ENCODE peak calls at places on chromosomes 7 and 10, in ten cellular contexts. D is GM23248, J is amygdala, A is activated T-cell treated with anti-CD3 and anti-CD28 coated beads for 48 hours, Z is mucosa of gallbladder, P is left cardiac atrium, G is GM19239, Q is naive B cell, B is HFF-Myc, K is SHP77. I is an unnamed sample.

GRCh38 chr7:36961097-36961496 is 236.8 kb upstream of the AOAH start:
- DNase-seq in D (no peak), J (no peak), A (peak; percentile 18), Z (no peak), P (no peak), G (no peak), Q (no peak), B (no peak), K (no peak), I (no peak)

GRCh38 chr7:47568056-47568455 is 13.9 kb downstream of the TNS3 start:
- DNase-seq in D (no peak), J (no peak), A (no peak), Z (no peak), P (no peak), G (no peak), Q (no peak), B (no peak), K (no peak), I (no peak)

GRCh38 chr7:8149222-8149621 is 112.7 kb downstream of the ICA1 start:
- DNase-seq in D (no peak), J (no peak), A (no peak), Z (no peak), P (no peak), G (no peak), Q (peak; percentile 4), B (no peak), K (no peak), I (no peak)

GRCh38 chr10:132877473-132877872 is 64.9 kb downstream of the CFAP46 start:
- DNase-seq in D (no peak), J (no peak), A (no peak), Z (no peak), P (no peak), G (no peak), Q (no peak), B (no peak), K (no peak), I (peak; percentile 4)

GRCh38 chr7:158745057-158745715 is 40.6 kb upstream of the NCAPG2 start:
- DNase-seq in D (no peak), J (no peak), A (no peak), Z (no peak), P (no peak), G (no peak), Q (no peak), B (no peak), K (no peak), I (no peak)

GRCh38 chr7:88377421-88377820 is 70.7 kb upstream of the STEAP4 start:
- DNase-seq in D (no peak), J (no peak), A (no peak), Z (no peak), P (no peak), G (no peak), Q (no peak), B (no peak), K (peak; percentile 46), I (no peak)

GRCh38 chr7:156475666-156476065 is 164.9 kb upstream of the RNF32 start:
- DNase-seq in D (peak; percentile 52), J (no peak), A (no peak), Z (peak; percentile 45), P (peak; percentile 59), G (no peak), Q (no peak), B (no peak), K (no peak), I (no peak)

GRCh38 chr10:121792198-121792597 is 135.6 kb downstream of the ATE1 start:
- DNase-seq in D (peak; percentile 23), J (no peak), A (no peak), Z (no peak), P (peak; percentile 28), G (no peak), Q (no peak), B (no peak), K (no peak), I (no peak)

GRCh38 chr10:88826390-88826789 is 23.9 kb downstream of the LIPM start:
- DNase-seq in D (no peak), J (no peak), A (no peak), Z (no peak), P (no peak), G (no peak), Q (no peak), B (no peak), K (no peak), I (no peak)

GRCh38 chr7:92808006-92808405 is 28.4 kb downstream of the CDK6 start:
- DNase-seq in D (peak; percentile 76), J (no peak), A (no peak), Z (no peak), P (no peak), G (no peak), Q (no peak), B (no peak), K (no peak), I (no peak)

GRCh38 chr7:92244803-92245486 is 769 bp downstream of the KRIT1 start:
- DNase-seq in D (peak; percentile 65), J (no peak), A (no peak), Z (peak; percentile 11), P (no peak), G (no peak), Q (no peak), B (no peak), K (no peak), I (no peak)

GRCh38 chr7:133945497-133945896 is 181.6 kb upstream of the LRGUK start:
- DNase-seq in D (peak; percentile 12), J (no peak), A (no peak), Z (no peak), P (no peak), G (no peak), Q (no peak), B (no peak), K (no peak), I (no peak)

GRCh38 chr10:35626971-35627507 is 15.1 kb downstream of the FZD8 start:
- DNase-seq in D (peak; percentile 72), J (no peak), A (no peak), Z (no peak), P (no peak), G (no peak), Q (no peak), B (no peak), K (no peak), I (no peak)